ENCODE peak calls at places on chromosome 9, in six cellular contexts. R, A, Y, U, L and J are unnamed samples.
A peak's percentile ranks its signal among the peaks of the same experiment; 100 is the strongest.

GRCh38 chr9:42852133-42852532 is 668.7 kb downstream of the SPATA31A6 start:
- DNase-seq in R (peak; percentile 64), A (peak; percentile 62), Y (peak; percentile 43), U (no peak), L (no peak), J (no peak)

GRCh38 chr9:136138566-136138965 is 19.9 kb upstream of the TMEM250 start:
- DNase-seq in R (no peak), A (peak; percentile 91), Y (no peak), U (no peak), L (no peak), J (no peak)

GRCh38 chr9:34171753-34172535 is 6.9 kb upstream of the UBAP1 start:
- DNase-seq in R (no peak), A (no peak), Y (no peak), U (no peak), L (peak; percentile 53), J (peak; percentile 82)

GRCh38 chr9:15349892-15350761 is 43.1 kb upstream of the TTC39B start:
- DNase-seq in R (no peak), A (no peak), Y (no peak), U (no peak), L (no peak), J (no peak)

GRCh38 chr9:35616681-35617459 is 1.3 kb downstream of the CD72 start:
- DNase-seq in R (peak; percentile 77), A (peak; percentile 51), Y (peak; percentile 84), U (peak; percentile 91), L (no peak), J (no peak)

GRCh38 chr9:87601175-87601574 is 103.5 kb downstream of the DAPK1 start:
- DNase-seq in R (no peak), A (peak; percentile 36), Y (no peak), U (no peak), L (no peak), J (peak; percentile 33)

GRCh38 chr9:121860744-121861143 is 209.3 kb downstream of the DAB2IP start:
- DNase-seq in R (peak; percentile 31), A (no peak), Y (no peak), U (no peak), L (no peak), J (peak; percentile 91)

GRCh38 chr9:121992571-121993212 is 100.4 kb downstream of the TTLL11 start:
- DNase-seq in R (peak; percentile 67), A (peak; percentile 91), Y (peak; percentile 79), U (no peak), L (no peak), J (peak; percentile 86)

GRCh38 chr9:83039303-83039702 is 23.6 kb downstream of the RASEF start:
- DNase-seq in R (no peak), A (no peak), Y (no peak), U (no peak), L (no peak), J (no peak)

GRCh38 chr9:101229606-101230005 is 155.2 kb downstream of the BAAT start:
- DNase-seq in R (no peak), A (no peak), Y (no peak), U (no peak), L (no peak), J (no peak)

GRCh38 chr9:127805620-127806019 is 2.9 kb downstream of the FPGS start:
- DNase-seq in R (no peak), A (peak; percentile 82), Y (no peak), U (no peak), L (no peak), J (no peak)

GRCh38 chr9:114300846-114301797 is 21.8 kb upstream of the ORM1 start:
- DNase-seq in R (no peak), A (no peak), Y (no peak), U (peak; percentile 35), L (no peak), J (no peak)

GRCh38 chr9:86767373-86767772 is 179.9 kb downstream of the GAS1 start:
- DNase-seq in R (no peak), A (no peak), Y (no peak), U (no peak), L (no peak), J (no peak)

GRCh38 chr9:117725426-117725887 is 21.3 kb downstream of the TLR4 start:
- DNase-seq in R (no peak), A (no peak), Y (no peak), U (no peak), L (peak; percentile 87), J (no peak)